ENCODE peak calls at places on chromosomes 7 and 10, in six cellular contexts. Q, T, S, R, Z and U are unnamed samples.

GRCh38 chr7:70566659-70567058 is 565.3 kb upstream of the GALNT17 start:
- DNase-seq in Q (no peak), T (no peak), S (no peak), R (peak; percentile 92), Z (no peak), U (peak; percentile 35)

GRCh38 chr7:17680943-17681351 is 259.3 kb downstream of the SNX13 start:
- DNase-seq in Q (peak; percentile 20), T (peak; percentile 75), S (no peak), R (peak; percentile 88), Z (peak; percentile 11), U (no peak)

GRCh38 chr10:26829810-26830515 is 30.8 kb downstream of the ABI1 start:
- DNase-seq in Q (no peak), T (no peak), S (no peak), R (no peak), Z (no peak), U (no peak)

GRCh38 chr10:103595933-103596726 is 102.6 kb downstream of the NEURL1 start:
- DNase-seq in Q (no peak), T (no peak), S (no peak), R (no peak), Z (no peak), U (no peak)

GRCh38 chr7:76201732-76202665 is at the start of gene SRRM3:
- DNase-seq in Q (peak; percentile 84), T (peak; percentile 80), S (peak; percentile 91), R (peak; percentile 89), Z (peak; percentile 94), U (peak; percentile 19)

GRCh38 chr10:7526017-7526400 is 115.2 kb upstream of the SFMBT2 start:
- DNase-seq in Q (no peak), T (no peak), S (no peak), R (no peak), Z (no peak), U (no peak)

GRCh38 chr10:75187961-75188426 is 22.6 kb upstream of the VDAC2 start:
- DNase-seq in Q (peak; percentile 83), T (peak; percentile 79), S (no peak), R (peak; percentile 74), Z (peak; percentile 63), U (no peak)

GRCh38 chr10:31774928-31775668 is 153.5 kb downstream of the ARHGAP12 start:
- DNase-seq in Q (no peak), T (no peak), S (no peak), R (no peak), Z (peak; percentile 58), U (no peak)

GRCh38 chr7:133020501-133020900 is 61.4 kb downstream of the CHCHD3 start:
- DNase-seq in Q (no peak), T (peak; percentile 38), S (no peak), R (no peak), Z (no peak), U (no peak)

GRCh38 chr10:122018951-122019413 is 30.0 kb downstream of the TACC2 start:
- DNase-seq in Q (peak; percentile 33), T (no peak), S (no peak), R (no peak), Z (no peak), U (no peak)

GRCh38 chr10:113746188-113746950 is 5.1 kb upstream of the PLEKHS1 start:
- DNase-seq in Q (peak; percentile 76), T (peak; percentile 21), S (no peak), R (peak; percentile 40), Z (no peak), U (no peak)

GRCh38 chr7:116142850-116143249 is 67.5 kb upstream of the TES start:
- DNase-seq in Q (no peak), T (no peak), S (no peak), R (no peak), Z (no peak), U (no peak)

GRCh38 chr10:73934074-73934473 is 23.1 kb downstream of the PLAU start:
- DNase-seq in Q (no peak), T (no peak), S (no peak), R (no peak), Z (no peak), U (no peak)

GRCh38 chr10:80171248-80171660 is 34.1 kb downstream of the ANXA11 start:
- DNase-seq in Q (no peak), T (no peak), S (no peak), R (no peak), Z (no peak), U (no peak)

GRCh38 chr10:48931188-48931587 is 8.5 kb downstream of the LRRC18 start:
- DNase-seq in Q (no peak), T (no peak), S (no peak), R (no peak), Z (peak; percentile 50), U (no peak)

GRCh38 chr10:411597-411996 is 276.3 kb downstream of the ZMYND11 start:
- DNase-seq in Q (no peak), T (no peak), S (no peak), R (no peak), Z (no peak), U (no peak)

GRCh38 chr10:13776861-13777301 is 190.1 kb downstream of the PRPF18 start:
- DNase-seq in Q (no peak), T (peak; percentile 48), S (no peak), R (peak; percentile 18), Z (no peak), U (no peak)

GRCh38 chr7:112063974-112064373 is 142.2 kb downstream of the DOCK4 start:
- DNase-seq in Q (no peak), T (no peak), S (no peak), R (no peak), Z (no peak), U (no peak)

GRCh38 chr7:7183061-7183832 is 903 bp downstream of the C1GALT1 start:
- DNase-seq in Q (peak; percentile 52), T (peak; percentile 30), S (peak; percentile 85), R (peak; percentile 68), Z (peak; percentile 59), U (no peak)

GRCh38 chr7:107592361-107593024 is 12.4 kb downstream of the BCAP29 start:
- DNase-seq in Q (no peak), T (peak; percentile 25), S (no peak), R (peak; percentile 76), Z (no peak), U (peak; percentile 63)

GRCh38 chr7:119996634-119997033 is 276.3 kb upstream of the KCND2 start:
- DNase-seq in Q (no peak), T (no peak), S (no peak), R (no peak), Z (no peak), U (no peak)

GRCh38 chr10:12241810-12242529 is 46.0 kb downstream of the CDC123 start:
- DNase-seq in Q (no peak), T (peak; percentile 53), S (no peak), R (no peak), Z (no peak), U (peak; percentile 31)

GRCh38 chr10:116779076-116779687 is 36.8 kb upstream of the HSPA12A start:
- DNase-seq in Q (no peak), T (no peak), S (no peak), R (no peak), Z (no peak), U (no peak)

GRCh38 chr10:4234661-4235060 is 449.7 kb upstream of the KLF6 start:
- DNase-seq in Q (peak; percentile 23), T (peak; percentile 70), S (no peak), R (no peak), Z (no peak), U (no peak)

GRCh38 chr7:102138676-102139075 is 148.0 kb upstream of the SH2B2 start:
- DNase-seq in Q (no peak), T (no peak), S (no peak), R (no peak), Z (peak; percentile 41), U (no peak)

GRCh38 chr7:29622335-29623265 is 59.0 kb downstream of the PRR15 start:
- DNase-seq in Q (peak; percentile 61), T (peak; percentile 87), S (no peak), R (peak; percentile 94), Z (no peak), U (peak; percentile 92)

GRCh38 chr10:47031251-47031952 is 120.2 kb downstream of the PTPN20 start:
- DNase-seq in Q (peak; percentile 29), T (no peak), S (no peak), R (no peak), Z (peak; percentile 29), U (no peak)

GRCh38 chr10:93445097-93445960 is 36.8 kb downstream of the MYOF start:
- DNase-seq in Q (peak; percentile 99), T (peak; percentile 98), S (peak; percentile 98), R (peak; percentile 98), Z (peak; percentile 97), U (peak; percentile 95)
- H3K4me3 ChIP-seq in Q (no peak overlapping the region), T (no peak overlapping the region), S (no peak overlapping the region), R (peak overlapping the region; percentile 22), Z (no peak overlapping the region), U (no peak overlapping the region)

GRCh38 chr7:128832880-128833147 is 2.6 kb downstream of the FLNC start:
- DNase-seq in Q (no peak), T (no peak), S (no peak), R (no peak), Z (no peak), U (no peak)
- H3K4me3 ChIP-seq in Q (no peak overlapping the region), T (peak overlapping the region; percentile 74), S (no peak overlapping the region), R (peak overlapping the region; percentile 90), Z (peak overlapping the region; percentile 53), U (peak overlapping the region; percentile 98)

DNA sequence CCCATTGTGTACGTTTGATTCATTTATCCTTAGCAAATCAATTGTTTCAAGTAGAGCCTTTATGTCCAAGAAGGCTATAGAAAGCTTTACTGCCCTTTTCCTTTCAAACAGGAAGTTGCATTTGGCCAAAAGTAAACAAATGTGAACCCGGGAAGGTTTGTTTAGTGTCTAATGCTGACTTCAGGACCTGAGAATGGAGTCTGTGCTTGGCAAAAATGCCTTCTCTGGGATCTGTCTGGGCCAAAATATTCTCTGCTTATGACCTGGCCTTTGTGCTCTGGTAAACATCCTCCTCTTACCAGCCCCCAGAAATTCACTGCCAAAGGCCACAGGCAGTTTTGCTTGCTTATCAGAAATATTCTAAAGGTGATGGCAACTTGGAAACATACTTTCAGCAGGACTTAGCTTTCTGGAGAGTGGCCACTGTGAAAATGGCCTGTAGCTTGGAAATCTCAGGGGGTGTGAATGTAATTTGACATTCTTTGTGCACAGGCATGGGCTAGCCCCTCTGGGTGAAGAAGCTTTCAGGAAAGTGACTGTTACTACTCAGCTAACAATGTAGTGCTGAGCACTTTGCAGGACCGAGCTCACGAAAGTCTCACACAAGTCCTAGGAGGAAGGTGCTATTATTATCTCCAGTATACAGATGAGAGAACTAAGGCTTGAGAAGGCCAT is 199.5 kb downstream of the PTEN start:
- DNase-seq in Q (peak; percentile 27), T (peak; percentile 41), S (no peak), R (peak; percentile 65), Z (no peak), U (no peak)
- H3K4me3 ChIP-seq in Q (no peak overlapping the region), T (no peak overlapping the region), S (no peak overlapping the region), R (no peak overlapping the region), Z (no peak overlapping the region), U (no peak overlapping the region)

DNA sequence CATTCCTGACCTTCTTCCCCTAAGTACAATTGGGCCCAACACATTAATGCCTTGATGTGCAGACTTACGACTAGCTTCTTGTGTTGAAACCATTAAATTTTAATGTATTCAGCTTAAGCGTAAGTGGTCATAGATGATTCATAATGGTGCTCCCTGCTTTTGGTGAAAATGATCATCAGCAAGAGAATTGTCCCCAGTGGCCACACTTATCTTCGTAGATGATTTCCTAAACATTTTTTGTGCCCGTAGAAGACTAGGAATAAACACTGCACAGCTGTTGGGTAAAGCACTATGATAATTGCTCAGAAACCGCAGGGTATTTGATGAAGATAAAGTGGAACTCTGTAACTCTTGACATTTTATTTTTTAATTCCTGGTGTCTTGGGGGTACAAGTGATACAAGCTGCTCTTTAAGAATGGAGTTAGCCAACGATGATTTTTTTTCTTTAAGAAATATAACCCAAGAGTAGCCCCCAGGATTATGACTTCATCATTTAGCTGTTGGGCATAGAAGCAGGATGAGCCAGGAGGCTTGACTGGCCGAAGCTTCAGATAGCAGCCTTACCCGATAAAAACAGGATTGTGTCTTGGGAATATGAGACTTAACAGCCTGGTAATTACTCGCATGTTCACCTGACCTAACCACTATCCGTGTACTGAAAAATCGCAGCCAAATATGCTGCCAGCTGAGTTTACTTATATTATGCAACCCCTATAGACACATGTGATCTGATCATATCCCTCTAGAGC is 346.2 kb upstream of the BMPER start:
- DNase-seq in Q (no peak), T (no peak), S (no peak), R (no peak), Z (no peak), U (no peak)
- H3K4me3 ChIP-seq in Q (no peak overlapping the region), T (no peak overlapping the region), S (no peak overlapping the region), R (no peak overlapping the region), Z (no peak overlapping the region), U (no peak overlapping the region)